ENCODE peak calls at places on chromosome 11, in five cellular contexts. X, Z, L, T and U are unnamed samples.

GRCh38 chr11:117830072-117830471 is 5.5 kb upstream of the FXYD2 start:
- DNase-seq in T (no peak), L (no peak), Z (no peak), X (no peak), U (no peak)

GRCh38 chr11:102267602-102268001 is 49.7 kb upstream of the BIRC3 start:
- DNase-seq in T (no peak), X (no peak), Z (peak), L (peak), U (no peak)

GRCh38 chr11:133660202-133660568 is 127.9 kb upstream of the OPCML start:
- DNase-seq in L (no peak), Z (no peak), X (no peak), T (no peak), U (no peak)

GRCh38 chr11:63999349-64000025 is 13.2 kb downstream of the OTUB1 start:
- DNase-seq in T (peak), X (no peak), Z (no peak), L (peak), U (no peak)

GRCh38 chr11:86811637-86812321 is 11.4 kb downstream of the PRSS23 start:
- DNase-seq in L (peak), X (peak), Z (peak), T (no peak), U (peak)

GRCh38 chr11:67420147-67420645 is 4.7 kb downstream of the CARNS1 start:
- DNase-seq in Z (no peak), T (no peak), L (no peak), X (no peak), U (no peak)

GRCh38 chr11:34468209-34468841 is 29.6 kb downstream of the CAT start:
- DNase-seq in T (no peak), X (no peak), L (peak), Z (peak), U (no peak)

GRCh38 chr11:126186708-126187481 is 24.6 kb downstream of the RPUSD4 start:
- DNase-seq in X (no peak), Z (no peak), L (no peak), T (no peak), U (no peak)

GRCh38 chr11:46247090-46247489 is 30.4 kb upstream of the CREB3L1 start:
- DNase-seq in T (no peak), Z (peak), L (no peak), X (no peak), U (no peak)

GRCh38 chr11:37905707-37906417 is 1307.8 kb upstream of the RAG2 start:
- DNase-seq in L (peak), T (no peak), X (no peak), Z (peak), U (no peak)

GRCh38 chr11:1122356-1123002 is 35.3 kb upstream of the MUC5AC start:
- DNase-seq in Z (no peak), X (no peak), L (no peak), T (no peak), U (no peak)

GRCh38 chr11:28529046-28529445 is 420.9 kb downstream of the METTL15 start:
- DNase-seq in X (no peak), Z (no peak), T (no peak), L (no peak), U (peak)

GRCh38 chr11:107716884-107717532 is 5.2 kb upstream of the SLN start:
- DNase-seq in L (peak), Z (no peak), T (no peak), X (no peak), U (no peak)

GRCh38 chr11:133843454-133843987 is 1.8 kb downstream of the SPATA19 start:
- DNase-seq in Z (no peak), L (no peak), X (no peak), T (no peak), U (no peak)

GRCh38 chr11:31262761-31263160 is 106.8 kb downstream of the DCDC1 start:
- DNase-seq in L (peak), T (no peak), Z (no peak), X (peak), U (no peak)

GRCh38 chr11:122963981-122964380 is 17.7 kb downstream of the BSX start:
- DNase-seq in X (no peak), Z (no peak), T (no peak), L (peak), U (no peak)

GRCh38 chr11:2787816-2788750 is 88.3 kb upstream of the KCNQ1OT1 start:
- DNase-seq in L (no peak), T (no peak), Z (peak), X (no peak), U (no peak)

GRCh38 chr11:13261600-13262061 is 16.0 kb upstream of the BMAL1 start:
- DNase-seq in X (peak), L (peak), Z (peak), T (no peak), U (peak)

GRCh38 chr11:33646629-33647028 is 54.0 kb downstream of the C11orf91 start:
- DNase-seq in X (no peak), T (no peak), Z (no peak), L (no peak), U (no peak)

GRCh38 chr11:19658344-19658743 is 54.3 kb upstream of the NAV2 start:
- DNase-seq in T (no peak), Z (no peak), X (no peak), L (no peak), U (no peak)

GRCh38 chr11:72570893-72571741 is 103.1 kb downstream of the PDE2A start:
- DNase-seq in L (no peak), T (no peak), X (no peak), Z (no peak), U (no peak)

GRCh38 chr11:38593649-38594048 is 1995.6 kb upstream of the RAG2 start:
- DNase-seq in T (no peak), X (peak), L (peak), Z (no peak), U (peak)

GRCh38 chr11:44971185-44971584 is 20.5 kb upstream of the TP53I11 start:
- DNase-seq in Z (no peak), L (no peak), T (no peak), X (no peak), U (no peak)

GRCh38 chr11:45662665-45663485 is 2.5 kb downstream of the CHST1 start:
- DNase-seq in T (no peak), L (peak), Z (no peak), X (peak), U (peak)

GRCh38 chr11:66598993-66599392 is 6.0 kb downstream of the CCS start:
- DNase-seq in Z (no peak), L (no peak), T (no peak), X (no peak), U (no peak)

GRCh38 chr11:35579557-35580396 is 38.5 kb upstream of the FJX1 start:
- DNase-seq in X (peak), L (peak), Z (peak), T (no peak), U (peak)

GRCh38 chr11:95299078-95299611 is 68.1 kb upstream of the SESN3 start:
- DNase-seq in Z (peak), L (no peak), X (peak), T (no peak), U (no peak)

GRCh38 chr11:45209480-45209879 is 63.0 kb downstream of the PRDM11 start:
- DNase-seq in L (no peak), Z (no peak), X (no peak), T (no peak), U (no peak)